ENCODE peak calls at places on chromosomes 6 and 20, in six cellular contexts. One of them, this sample, is unnamed.

GRCh38 chr20:48945840-48946514 is 24.5 kb downstream of the ARFGEF2 start:
- DNase-seq in ELF-1: peak; percentile 79
- DNase-seq in tibial nerve: no peak
- DNase-seq in DMS153: peak; percentile 48
- DNase-seq in OCI-LY7: no peak
- DNase-seq in activated CD8-positive, alpha-beta memory T cell treated with anti-CD3 and anti-CD28 coated beads for 24 hours: no peak
- DNase-seq in this sample: no peak

GRCh38 chr6:157317129-157317814 is 6.0 kb downstream of the TMEM242 start:
- DNase-seq in ELF-1: no peak
- DNase-seq in DMS153: no peak
- DNase-seq in tibial nerve: peak; percentile 79
- DNase-seq in activated CD8-positive, alpha-beta memory T cell treated with anti-CD3 and anti-CD28 coated beads for 24 hours: no peak
- DNase-seq in OCI-LY7: no peak
- DNase-seq in this sample: no peak

GRCh38 chr6:52547647-52548352 is 29.1 kb downstream of the TRAM2 start:
- DNase-seq in activated CD8-positive, alpha-beta memory T cell treated with anti-CD3 and anti-CD28 coated beads for 24 hours: no peak
- DNase-seq in OCI-LY7: no peak
- DNase-seq in ELF-1: no peak
- DNase-seq in DMS153: no peak
- DNase-seq in tibial nerve: no peak
- DNase-seq in this sample: no peak

GRCh38 chr20:32231847-32232246 is 24.2 kb downstream of the POFUT1 start:
- DNase-seq in DMS153: no peak
- DNase-seq in ELF-1: no peak
- DNase-seq in tibial nerve: no peak
- DNase-seq in OCI-LY7: peak; percentile 26
- DNase-seq in activated CD8-positive, alpha-beta memory T cell treated with anti-CD3 and anti-CD28 coated beads for 24 hours: peak; percentile 73
- DNase-seq in this sample: peak; percentile 58

GRCh38 chr6:107847844-107848802 is 24.0 kb upstream of the SCML4 start:
- DNase-seq in activated CD8-positive, alpha-beta memory T cell treated with anti-CD3 and anti-CD28 coated beads for 24 hours: peak; percentile 96
- DNase-seq in ELF-1: peak; percentile 96
- DNase-seq in OCI-LY7: peak; percentile 68
- DNase-seq in tibial nerve: peak; percentile 61
- DNase-seq in DMS153: peak; percentile 66
- DNase-seq in this sample: peak; percentile 89

GRCh38 chr6:30681696-30682180 is 4.7 kb downstream of the PPP1R18 start:
- DNase-seq in ELF-1: no peak
- DNase-seq in DMS153: no peak
- DNase-seq in activated CD8-positive, alpha-beta memory T cell treated with anti-CD3 and anti-CD28 coated beads for 24 hours: peak; percentile 70
- DNase-seq in tibial nerve: no peak
- DNase-seq in OCI-LY7: peak; percentile 20
- DNase-seq in this sample: no peak

GRCh38 chr6:14273196-14273595 is 155.6 kb downstream of the CD83 start:
- DNase-seq in ELF-1: peak; percentile 51
- DNase-seq in tibial nerve: no peak
- DNase-seq in DMS153: no peak
- DNase-seq in OCI-LY7: no peak
- DNase-seq in activated CD8-positive, alpha-beta memory T cell treated with anti-CD3 and anti-CD28 coated beads for 24 hours: no peak
- DNase-seq in this sample: no peak

GRCh38 chr6:161374971-161375873 is 101.4 kb upstream of the AGPAT4 start:
- DNase-seq in DMS153: peak; percentile 20
- DNase-seq in OCI-LY7: no peak
- DNase-seq in tibial nerve: peak; percentile 39
- DNase-seq in activated CD8-positive, alpha-beta memory T cell treated with anti-CD3 and anti-CD28 coated beads for 24 hours: no peak
- DNase-seq in ELF-1: peak; percentile 70
- DNase-seq in this sample: peak; percentile 72

GRCh38 chr6:71457883-71458282 is 169.3 kb downstream of the OGFRL1 start:
- DNase-seq in OCI-LY7: peak; percentile 72
- DNase-seq in DMS153: no peak
- DNase-seq in activated CD8-positive, alpha-beta memory T cell treated with anti-CD3 and anti-CD28 coated beads for 24 hours: no peak
- DNase-seq in tibial nerve: no peak
- DNase-seq in ELF-1: no peak
- DNase-seq in this sample: no peak